ENCODE peak calls at places on chromosomes 13 and 19, in four cellular contexts. M, O, P and Q are unnamed samples.
A peak's percentile ranks its signal among the peaks of the same experiment; 100 is the strongest.

GRCh38 chr13:57624565-57625435 is 6.7 kb upstream of the PCDH17 start:
- DNase-seq in M (peak; percentile 27), O (peak; percentile 64), P (no peak), Q (peak; percentile 69)

GRCh38 chr19:34171539-34171876 is 796 bp upstream of the LSM14A start:
- DNase-seq in M (no peak), O (no peak), P (no peak), Q (no peak)

GRCh38 chr13:107392205-107392604 is 823.1 kb downstream of the LIG4 start:
- DNase-seq in M (no peak), O (no peak), P (no peak), Q (no peak)

GRCh38 chr19:33700408-33700757 is 78.6 kb downstream of the CHST8 start:
- DNase-seq in M (no peak), O (no peak), P (no peak), Q (no peak)

GRCh38 chr13:44035400-44035799 is 155.7 kb downstream of the LACC1 start:
- DNase-seq in M (no peak), O (no peak), P (no peak), Q (no peak)

GRCh38 chr13:93730780-93731179 is 504.2 kb downstream of the GPC6 start:
- DNase-seq in M (no peak), O (no peak), P (no peak), Q (no peak)

GRCh38 chr19:5218255-5218855 is 122.3 kb downstream of the PTPRS start:
- DNase-seq in M (no peak), O (no peak), P (no peak), Q (no peak)

GRCh38 chr13:74158606-74159352 is 24.6 kb upstream of the KLF12 start:
- DNase-seq in M (no peak), O (no peak), P (no peak), Q (no peak)

GRCh38 chr13:58340895-58341294 is 709.4 kb downstream of the PCDH17 start:
- DNase-seq in M (no peak), O (no peak), P (no peak), Q (no peak)

GRCh38 chr19:23823952-23824389 is 65.3 kb upstream of the ZNF681 start:
- DNase-seq in M (no peak), O (peak; percentile 72), P (no peak), Q (peak; percentile 90)

GRCh38 chr19:2255112-2255845 is 938 bp downstream of the JSRP1 start:
- DNase-seq in M (no peak), O (no peak), P (no peak), Q (no peak)

GRCh38 chr13:40549500-40550094 is 116.8 kb downstream of the FOXO1 start:
- DNase-seq in M (no peak), O (no peak), P (no peak), Q (no peak)

GRCh38 chr13:58476176-58476575 is 844.6 kb downstream of the PCDH17 start:
- DNase-seq in M (no peak), O (no peak), P (no peak), Q (no peak)

GRCh38 chr19:34493649-34494044 is 12.1 kb downstream of the WTIP start:
- DNase-seq in M (no peak), O (no peak), P (no peak), Q (no peak)

GRCh38 chr19:43715776-43716175 is at the start of gene IRGC:
- DNase-seq in M (no peak), O (no peak), P (no peak), Q (no peak)

GRCh38 chr13:98919566-98919965 is 58.3 kb downstream of the DOCK9 start:
- DNase-seq in M (no peak), O (no peak), P (no peak), Q (no peak)

GRCh38 chr19:55369651-55370304 is 485 bp downstream of the IL11 start:
- DNase-seq in M (no peak), O (peak; percentile 50), P (no peak), Q (peak; percentile 41)

GRCh38 chr13:102033719-102034446 is 368.0 kb downstream of the FGF14 start:
- DNase-seq in M (no peak), O (no peak), P (no peak), Q (no peak)

GRCh38 chr19:14474827-14475226 is 327 bp downstream of the PTGER1 start:
- DNase-seq in M (no peak), O (no peak), P (no peak), Q (no peak)

GRCh38 chr13:48397744-48398143 is 15.2 kb downstream of the LPAR6 start:
- DNase-seq in M (no peak), O (no peak), P (no peak), Q (no peak)

GRCh38 chr19:39867952-39868351 is 21.8 kb upstream of the FBL start:
- DNase-seq in M (no peak), O (no peak), P (no peak), Q (no peak)

GRCh38 chr19:43664008-43664407 is 6.0 kb downstream of the PLAUR start:
- DNase-seq in M (no peak), O (no peak), P (no peak), Q (peak; percentile 40)

GRCh38 chr13:50909605-50910482 is at the start of gene RNASEH2B:
- DNase-seq in M (peak; percentile 75), O (peak; percentile 71), P (peak; percentile 60), Q (peak; percentile 92)

GRCh38 chr19:38849746-38850230 is at the start of gene HNRNPL:
- DNase-seq in M (peak; percentile 100), O (no peak), P (no peak), Q (no peak)

GRCh38 chr19:38851622-38852230 is 1.9 kb upstream of the HNRNPL start:
- DNase-seq in M (peak; percentile 95), O (peak; percentile 95), P (peak; percentile 75), Q (peak; percentile 92)

GRCh38 chr19:38852231-38853044 is 2.7 kb upstream of the HNRNPL start:
- DNase-seq in M (peak; percentile 72), O (peak; percentile 66), P (no peak), Q (peak; percentile 77)

GRCh38 chr19:38850231-38850975 is 617 bp upstream of the HNRNPL start:
- DNase-seq in M (peak; percentile 100), O (peak; percentile 100), P (peak; percentile 100), Q (peak; percentile 99)

DNA sequence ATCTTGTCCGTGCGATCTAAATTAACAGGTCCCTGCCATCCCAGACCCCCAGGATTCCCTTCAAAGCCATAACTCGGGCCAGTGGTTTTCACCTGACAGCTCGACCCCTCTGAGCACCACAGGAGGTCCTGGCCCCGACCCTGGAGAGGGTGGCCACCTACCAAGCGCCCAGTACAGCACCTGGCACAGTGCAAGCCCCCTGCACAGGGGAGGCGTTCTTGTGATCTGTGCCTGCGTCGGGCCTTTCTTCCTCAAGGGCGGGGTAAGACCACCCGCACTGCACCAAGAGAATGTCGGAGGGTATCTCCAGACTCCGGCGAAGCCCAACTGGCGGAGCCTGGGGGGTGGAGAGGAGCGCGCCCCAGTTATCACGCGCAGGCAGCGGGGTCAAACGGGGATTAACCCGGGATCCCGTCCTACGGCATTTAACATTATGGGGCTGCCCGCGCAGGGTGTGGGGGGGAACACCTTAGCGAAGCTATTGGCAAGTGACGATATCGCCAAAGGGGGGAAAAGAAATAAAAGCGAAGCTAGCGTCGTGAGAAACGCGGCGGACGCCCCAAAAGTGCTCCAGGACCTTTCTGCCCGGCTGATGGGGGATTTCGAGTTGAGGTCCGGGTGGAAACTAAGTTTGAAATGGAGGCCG is 1.3 kb upstream of the HNRNPL start:
- DNase-seq in M (peak; percentile 50), O (peak; percentile 34), P (no peak), Q (no peak)
- TF ChIP-seq POLR2A in M (no peak), O (no peak), P (no peak), Q (no peak)

GRCh38 chr19:18089726-18090125 is 3.0 kb upstream of the IL12RB1 start:
- DNase-seq in M (no peak), O (no peak), P (no peak), Q (no peak)

GRCh38 chr19:18090545-18091216 is 3.9 kb upstream of the IL12RB1 start:
- DNase-seq in M (no peak), O (no peak), P (no peak), Q (no peak)

GRCh38 chr19:18086590-18087138 is at the start of gene IL12RB1:
- DNase-seq in M (no peak), O (no peak), P (no peak), Q (peak; percentile 25)

GRCh38 chr19:18093439-18094161 is 4.0 kb upstream of the MAST3 start:
- DNase-seq in M (no peak), O (peak; percentile 62), P (peak; percentile 64), Q (peak; percentile 49)

GRCh38 chr19:18091217-18091608 is 4.5 kb upstream of the IL12RB1 start:
- DNase-seq in M (peak; percentile 50), O (peak; percentile 49), P (no peak), Q (peak; percentile 81)
- H3K4me3 ChIP-seq in M (no peak overlapping the region), O (no peak overlapping the region), P (no peak overlapping the region), Q (no peak overlapping the region)

DNA sequence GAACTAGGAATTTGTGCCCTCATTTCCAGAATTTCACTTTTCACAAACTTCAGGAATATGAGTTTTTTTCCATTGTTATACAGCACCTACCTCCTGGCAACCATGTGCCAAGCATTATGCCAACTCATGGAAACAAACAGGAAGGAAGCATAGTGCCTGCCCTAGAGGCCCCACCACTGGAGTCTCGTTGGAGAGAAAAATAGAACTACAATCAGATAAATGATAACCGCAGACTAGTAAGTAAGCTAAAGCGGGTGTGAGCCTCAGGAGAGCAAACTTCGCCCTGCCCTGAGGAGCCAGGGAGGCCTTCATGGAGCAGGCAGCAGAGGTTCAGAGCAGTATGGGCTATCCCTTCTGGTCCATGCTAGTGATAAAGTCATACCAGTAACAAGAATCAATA is 75.9 kb downstream of the FRY start:
- DNase-seq in M (no peak), O (no peak), P (no peak), Q (peak; percentile 92)
- TF ChIP-seq POLR2A in M (no peak), O (no peak), P (no peak), Q (no peak)

DNA sequence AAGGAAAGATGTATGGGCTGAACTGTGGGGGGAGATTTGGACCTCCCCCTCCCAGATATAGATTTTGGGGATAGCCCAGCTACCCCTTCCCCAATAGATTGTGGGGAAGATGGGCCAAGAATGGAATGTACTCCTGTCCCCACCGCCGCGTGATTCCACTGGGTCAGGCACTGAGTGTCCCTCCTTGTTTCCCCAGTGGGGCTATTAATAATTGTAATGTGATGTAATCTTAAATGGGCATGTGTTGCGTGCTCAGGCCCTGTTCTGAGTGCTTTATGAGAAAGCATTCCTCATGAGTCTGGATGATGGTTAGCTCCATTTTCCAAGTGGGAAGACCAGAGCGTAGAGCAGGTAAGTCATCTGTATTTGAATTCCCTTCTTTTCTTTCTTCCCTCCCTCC is 1.4 kb downstream of the PSMD8 start:
- DNase-seq in M (peak; percentile 61), O (no peak), P (no peak), Q (no peak)
- H3K4me3 ChIP-seq in M (peak overlapping the region; percentile 81), O (peak overlapping the region; percentile 99), P (peak overlapping the region; percentile 97), Q (peak overlapping the region; percentile 87)

GRCh38 chr19:44753932-44754742 is 5.6 kb downstream of the BCL3 start:
- DNase-seq in M (peak; percentile 98), O (peak; percentile 92), P (no peak), Q (peak; percentile 79)

GRCh38 chr19:44753619-44753931 is 5.1 kb downstream of the BCL3 start:
- DNase-seq in M (no peak), O (no peak), P (no peak), Q (no peak)

GRCh38 chr19:44752123-44752815 is 3.8 kb downstream of the BCL3 start:
- DNase-seq in M (no peak), O (no peak), P (no peak), Q (peak; percentile 62)

GRCh38 chr19:44754743-44755066 is 6.2 kb downstream of the BCL3 start:
- DNase-seq in M (no peak), O (no peak), P (no peak), Q (no peak)

GRCh38 chr19:44752816-44753618 is 4.5 kb downstream of the BCL3 start:
- DNase-seq in M (peak; percentile 97), O (peak; percentile 92), P (no peak), Q (peak; percentile 96)
- TF ChIP-seq POLR2A in M (no peak), O (no peak), P (no peak), Q (no peak)